ENCODE peak calls at places on chromosomes 7 and 10, in six cellular contexts. W is heart right ventricle, Q is fibroblast of pulmonary artery, A is left lung, N is brain microvascular endothelial cell, V is kidney. D is an unnamed sample.

GRCh38 chr10:78502208-78502943 is 468.7 kb downstream of the RPS24 start:
- DNase-seq in W (no peak), A (no peak), N (peak; percentile 35), Q (peak; percentile 35), V (no peak), D (no peak)

GRCh38 chr7:118151671-118152070 is 32.3 kb upstream of the LSM8 start:
- DNase-seq in V (no peak), A (no peak), N (no peak), W (no peak), Q (no peak), D (no peak)

GRCh38 chr10:79342811-79343541 is 4.3 kb upstream of the PPIF start:
- DNase-seq in A (peak; percentile 32), N (no peak), V (no peak), W (no peak), Q (no peak), D (peak; percentile 25)

GRCh38 chr10:96512524-96512991 is 1.2 kb downstream of the TLL2 start:
- DNase-seq in V (peak; percentile 77), N (no peak), Q (peak; percentile 14), W (peak; percentile 36), A (no peak), D (no peak)

GRCh38 chr10:85995791-85996190 is 370.8 kb downstream of the GRID1 start:
- DNase-seq in W (no peak), A (no peak), V (no peak), Q (peak; percentile 11), N (peak; percentile 25), D (no peak)

GRCh38 chr10:88064608-88065383 is 201.4 kb downstream of the PTEN start:
- DNase-seq in V (no peak), W (peak; percentile 51), N (no peak), A (peak; percentile 49), Q (peak; percentile 69), D (peak; percentile 40)

GRCh38 chr7:74482629-74483401 is 29.1 kb downstream of the GTF2IRD1 start:
- DNase-seq in N (peak; percentile 98), A (no peak), Q (peak; percentile 93), V (no peak), W (no peak), D (no peak)

GRCh38 chr7:134701272-134701671 is 54.6 kb downstream of the BPGM start:
- DNase-seq in A (no peak), N (no peak), V (no peak), Q (peak; percentile 68), W (no peak), D (no peak)

GRCh38 chr7:74625446-74625845 is 32.1 kb upstream of the GTF2I start:
- DNase-seq in V (no peak), N (peak; percentile 8), Q (peak; percentile 78), W (no peak), A (no peak), D (no peak)

GRCh38 chr10:97887399-97887798 is 37.8 kb downstream of the GOLGA7B start:
- DNase-seq in V (no peak), A (no peak), W (no peak), Q (no peak), N (no peak), D (no peak)

GRCh38 chr7:116236020-116236630 is 25.8 kb downstream of the TES start:
- DNase-seq in A (no peak), W (no peak), Q (peak; percentile 80), V (no peak), N (peak; percentile 47), D (no peak)

GRCh38 chr7:92758796-92759431 is 77.5 kb downstream of the CDK6 start:
- DNase-seq in N (no peak), V (no peak), A (no peak), W (no peak), Q (no peak), D (no peak)

GRCh38 chr10:48450811-48451466 is 144.5 kb downstream of the MAPK8 start:
- DNase-seq in Q (no peak), V (no peak), W (no peak), N (no peak), A (no peak), D (peak; percentile 15)

GRCh38 chr7:31476073-31476745 is 37.7 kb upstream of the ITPRID1 start:
- DNase-seq in W (no peak), V (no peak), Q (no peak), N (no peak), A (no peak), D (peak; percentile 37)

GRCh38 chr7:150927157-150927953 is 50.8 kb downstream of the KCNH2 start:
- DNase-seq in V (no peak), N (no peak), A (no peak), W (no peak), Q (no peak), D (no peak)

GRCh38 chr7:74256446-74257408 is 2.5 kb upstream of the RFC2 start:
- DNase-seq in Q (peak; percentile 82), A (no peak), N (peak; percentile 92), W (no peak), V (no peak), D (no peak)

GRCh38 chr7:129805086-129805719 is 147.6 kb downstream of the UBE2H start:
- DNase-seq in W (no peak), N (no peak), Q (no peak), A (no peak), V (peak; percentile 34), D (no peak)

GRCh38 chr7:47621985-47622561 is 40.2 kb upstream of the TNS3 start:
- DNase-seq in Q (no peak), A (no peak), W (no peak), N (no peak), V (no peak), D (no peak)

GRCh38 chr7:6146666-6147065 is 115.5 kb downstream of the ANKRD61 start:
- DNase-seq in V (no peak), Q (no peak), N (no peak), A (no peak), W (no peak), D (no peak)

GRCh38 chr10:30436200-30436599 is 2.2 kb downstream of the MAP3K8 start:
- DNase-seq in W (no peak), N (peak; percentile 68), A (peak; percentile 78), Q (peak; percentile 88), V (no peak), D (no peak)

GRCh38 chr10:91137822-91138221 is 82.6 kb upstream of the PCGF5 start:
- DNase-seq in N (no peak), Q (no peak), V (no peak), W (no peak), A (no peak), D (no peak)

GRCh38 chr7:1228535-1229333 is 3.9 kb upstream of the UNCX start:
- DNase-seq in W (no peak), A (no peak), N (no peak), V (no peak), Q (no peak), D (no peak)

GRCh38 chr10:122590158-122590557 is 29.6 kb downstream of the DMBT1 start:
- DNase-seq in A (peak; percentile 39), V (no peak), Q (no peak), W (no peak), N (no peak), D (no peak)

GRCh38 chr7:539731-540411 is 20.2 kb upstream of the PDGFA start:
- DNase-seq in V (peak; percentile 96), Q (peak; percentile 45), W (no peak), A (peak; percentile 79), N (no peak), D (no peak)

GRCh38 chr7:121544726-121545125 is 148.6 kb upstream of the FAM3C start:
- DNase-seq in N (peak; percentile 85), V (no peak), A (no peak), Q (peak; percentile 96), W (no peak), D (no peak)

GRCh38 chr7:87231243-87231642 is 11.7 kb upstream of the TMEM243 start:
- DNase-seq in A (no peak), Q (no peak), V (peak; percentile 68), W (peak; percentile 55), N (no peak), D (peak; percentile 39)

GRCh38 chr7:63080831-63081230 is 917.8 kb upstream of the ZNF722 start:
- DNase-seq in V (no peak), N (no peak), A (no peak), Q (no peak), W (no peak), D (no peak)

GRCh38 chr7:1669486-1669951 is 558 bp upstream of the ELFN1 start:
- DNase-seq in N (no peak), V (no peak), W (no peak), Q (no peak), A (no peak), D (no peak)

GRCh38 chr10:129021597-129022304 is 445.3 kb upstream of the MGMT start:
- DNase-seq in W (peak; percentile 41), Q (peak; percentile 28), V (no peak), A (no peak), N (no peak), D (no peak)
- H3K4me3 ChIP-seq in W (no peak overlapping the region), Q (no peak overlapping the region), V (no peak overlapping the region), A (no peak overlapping the region), N (no peak overlapping the region), D (no peak overlapping the region)

DNA sequence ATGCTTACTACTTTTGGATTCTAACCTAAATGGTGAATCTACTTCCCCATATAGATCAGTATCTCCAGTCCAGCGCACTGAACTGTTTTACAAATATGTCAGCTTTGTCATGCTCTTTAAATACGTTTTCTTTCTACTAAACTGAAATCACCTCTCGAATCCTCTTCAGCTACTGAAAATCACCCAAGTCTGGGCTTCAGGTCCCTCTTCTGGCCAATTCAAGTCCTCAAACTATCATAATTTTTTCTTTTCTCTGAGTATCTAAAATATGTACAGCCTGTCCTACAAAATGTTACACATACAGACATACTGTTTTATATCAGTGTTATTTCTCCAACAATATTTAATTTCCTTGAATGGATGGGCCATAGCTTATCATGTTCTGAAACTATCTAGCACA is 84.2 kb downstream of the CACNA2D1 start:
- DNase-seq in W (no peak), V (no peak), A (no peak), N (no peak), Q (no peak), D (no peak)
- TF ChIP-seq CTCF in W (no peak), V (no peak), A (no peak), N (no peak), Q (no peak), D (peak; percentile 38)

DNA sequence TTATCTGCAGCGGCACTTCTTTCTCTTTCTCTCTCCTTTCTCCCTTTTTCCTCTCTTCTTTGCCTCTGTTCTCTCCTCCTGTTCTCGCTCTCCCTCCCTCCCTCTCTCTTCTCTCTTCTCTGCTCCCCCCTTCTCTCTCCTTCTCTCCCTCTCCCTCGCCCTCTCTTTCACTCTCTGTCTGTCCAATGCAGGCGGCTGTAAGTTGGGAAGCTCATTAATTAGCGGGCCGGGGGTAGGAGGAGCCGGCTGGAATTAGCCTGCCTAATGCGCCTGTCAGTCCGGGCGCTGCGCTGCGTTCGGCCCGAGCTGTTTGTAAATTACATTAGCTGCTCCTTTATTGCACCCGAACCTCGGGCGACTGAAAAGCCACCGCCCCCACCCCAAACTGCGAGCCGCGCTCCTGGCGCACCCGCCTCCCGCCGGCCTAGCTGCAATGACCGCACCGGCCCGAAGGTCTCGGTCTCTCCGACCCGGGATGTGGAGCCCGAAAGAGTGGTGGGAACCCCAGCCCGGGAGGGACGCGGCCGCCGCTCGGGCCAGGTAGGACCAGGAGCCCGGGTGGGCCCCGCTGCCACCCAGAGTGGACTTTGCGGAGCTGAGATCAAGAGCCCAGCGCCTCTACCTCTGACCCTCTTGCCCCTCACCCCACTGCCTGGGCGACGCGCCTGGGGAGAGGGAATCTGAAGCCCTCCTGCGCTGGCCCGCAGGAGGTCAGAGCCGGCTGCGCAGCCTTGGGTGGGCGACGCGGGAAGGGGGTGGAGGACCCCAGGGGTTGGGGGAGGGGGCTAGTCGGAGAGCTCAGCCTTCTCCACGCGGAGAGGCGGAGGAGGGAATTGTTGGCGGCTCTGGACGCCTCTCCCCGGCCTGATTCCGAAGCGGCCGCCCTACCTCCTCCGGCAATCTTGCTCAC is at the start of gene LBX1:
- DNase-seq in A (no peak), N (no peak), W (no peak), Q (no peak), V (no peak), D (no peak)
- H3K4me3 ChIP-seq in A (peak within 1 kb of the TSS; percentile 17), N (no peak within 1 kb of the TSS), W (peak within 1 kb of the TSS; percentile 31), Q (no peak within 1 kb of the TSS), V (no peak within 1 kb of the TSS), D (no peak within 1 kb of the TSS)

GRCh38 chr10:118626953-118627352 is 31.5 kb upstream of the PRLHR start:
- DNase-seq in A (no peak), W (no peak), V (no peak), Q (no peak), N (no peak), D (no peak)
- TF ChIP-seq CTCF in A (no peak), W (no peak), V (no peak), Q (peak; percentile 9), N (peak; percentile 19), D (no peak)